ENCODE peak calls at places on chromosomes 4 and X, in four cellular contexts. S is GM12878, D is transverse colon, Z is ascending aorta. A is an unnamed sample.

GRCh38 chrX:96688789-96689188 is 4.1 kb downstream of the DIAPH2 start:
- DNase-seq in S (no peak), D (no peak), Z (no peak), A (no peak)

GRCh38 chr4:112510468-112511293 is 5.3 kb downstream of the NEUROG2 start:
- DNase-seq in S (no peak), D (no peak), Z (no peak), A (no peak)

GRCh38 chr4:83731609-83732008 is 195.7 kb downstream of the GPAT3 start:
- DNase-seq in S (no peak), D (no peak), Z (no peak), A (no peak)

GRCh38 chrX:107565916-107566602 is 62.3 kb upstream of the PRPS1 start:
- DNase-seq in S (no peak), D (no peak), Z (no peak), A (no peak)

GRCh38 chr4:137735561-137736104 is 203.3 kb upstream of the PCDH18 start:
- DNase-seq in S (no peak), D (no peak), Z (no peak), A (no peak)

GRCh38 chr4:139840773-139841172 is 175.2 kb downstream of the MGST2 start:
- DNase-seq in S (no peak), D (no peak), Z (no peak), A (no peak)

GRCh38 chrX:400258-400657 is 13.6 kb upstream of the PPP2R3B start:
- DNase-seq in S (no peak), D (no peak), Z (no peak), A (no peak)

GRCh38 chr4:86543080-86543479 is 51.0 kb upstream of the PTPN13 start:
- DNase-seq in S (no peak), D (no peak), Z (no peak), A (no peak)

GRCh38 chr4:188941524-188942109 is 802.4 kb downstream of the TRIML1 start:
- DNase-seq in S (no peak), D (no peak), Z (no peak), A (no peak)

GRCh38 chr4:86558799-86559198 is 35.3 kb upstream of the PTPN13 start:
- DNase-seq in S (no peak), D (no peak), Z (no peak), A (no peak)

GRCh38 chr4:71446479-71447081 is 107.8 kb downstream of the SLC4A4 start:
- DNase-seq in S (no peak), D (no peak), Z (no peak), A (no peak)

GRCh38 chrX:37302569-37302968 is 46.6 kb upstream of the PRRG1 start:
- DNase-seq in S (no peak), D (peak), Z (no peak), A (no peak)

GRCh38 chr4:83490876-83491450 is 6.1 kb upstream of the ABRAXAS1 start:
- DNase-seq in S (no peak), D (no peak), Z (no peak), A (no peak)

GRCh38 chrX:48606091-48606490 is 8.8 kb downstream of the WDR13 start:
- DNase-seq in S (no peak), D (no peak), Z (no peak), A (no peak)
- TF ChIP-seq CTCF in S (no peak), D (no peak), Z (no peak), A (no peak)

DNA sequence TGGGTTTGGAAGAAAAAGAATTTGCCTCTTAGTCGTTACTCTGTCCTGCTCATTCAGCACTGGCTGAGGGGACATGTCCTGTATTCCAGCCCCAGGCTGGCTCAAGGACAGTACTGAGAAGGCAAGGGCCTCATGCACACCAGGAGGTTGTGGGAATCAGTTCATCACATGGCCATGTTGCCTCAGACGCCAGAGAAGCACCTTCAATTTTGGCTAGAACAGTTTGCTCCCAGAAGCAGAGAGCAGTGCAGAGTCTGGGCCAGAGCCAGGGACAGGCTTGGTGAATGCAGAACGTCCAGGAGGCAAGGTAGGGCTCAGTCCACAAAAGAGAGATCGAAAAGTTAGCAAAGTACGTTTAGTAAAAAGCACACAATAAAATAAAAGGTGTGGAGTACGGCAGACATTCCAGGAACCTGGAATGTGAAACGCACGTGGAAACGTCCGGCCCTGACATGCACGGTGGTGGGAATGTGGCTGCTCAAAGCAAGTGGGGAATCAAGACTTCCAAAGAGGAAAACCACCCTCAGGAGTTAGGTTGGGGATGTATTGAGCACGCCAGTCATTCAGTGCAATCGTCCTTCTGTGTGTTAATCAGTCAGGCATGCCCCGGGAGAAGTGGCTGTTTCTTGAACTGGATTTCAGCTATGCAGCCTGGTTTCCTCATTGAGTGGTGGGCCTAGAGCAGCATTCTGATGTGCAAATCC is 1.2 kb upstream of the SLC2A9 start:
- DNase-seq in S (no peak), D (no peak), Z (no peak), A (no peak)
- H3K27ac ChIP-seq in S (no peak), D (no peak), Z (no peak), A (peak)

GRCh38 chr4:78592104-78592783 is 40.7 kb downstream of the ANXA3 start:
- DNase-seq in S (no peak), D (no peak), Z (no peak), A (no peak)
- TF ChIP-seq CTCF in S (peak), D (no peak), Z (no peak), A (no peak)

GRCh38 chrX:150199803-150200202 is 163.3 kb upstream of the MAMLD1 start:
- DNase-seq in S (no peak), D (no peak), Z (no peak), A (no peak)
- H3K27ac ChIP-seq in S (no peak), D (no peak), Z (no peak), A (no peak)

GRCh38 chrX:140664939-140665338 is 44.6 kb upstream of the LINC00632 start:
- DNase-seq in S (no peak), D (no peak), Z (no peak), A (no peak)
- TF ChIP-seq CTCF in S (peak), D (peak), Z (no peak), A (no peak)

A was measured in coronary artery.